ENCODE peak calls at places on chromosomes 1 and 21, in ten cellular contexts. N is upper lobe of right lung; Y is ascending aorta; X is MM.1S; D is Calu3; V is foreskin fibroblast; E is endothelial cell; O is RWPE1; I is mammary epithelial cell; H is CD8-positive, alpha-beta T cell. M is an unnamed sample.
A peak's percentile ranks its signal among the peaks of the same experiment; 100 is the strongest.

GRCh38 chr1:10065344-10065685 is 32.6 kb downstream of the UBE4B start:
- DNase-seq in N (peak; percentile 73), Y (no peak), X (no peak), D (no peak), V (no peak), E (peak; percentile 7), O (no peak), I (no peak), H (no peak), M (no peak)

GRCh38 chr1:229027622-229028182 is 243.2 kb upstream of the RAB4A start:
- DNase-seq in N (no peak), Y (no peak), X (peak; percentile 65), D (peak; percentile 44), V (peak; percentile 22), E (no peak), O (peak; percentile 45), I (no peak), H (no peak), M (no peak)

GRCh38 chr1:229756666-229757065 is 130.6 kb downstream of the URB2 start:
- DNase-seq in N (no peak), Y (no peak), X (peak; percentile 12), D (peak; percentile 38), V (peak; percentile 78), E (no peak), O (peak; percentile 72), I (peak; percentile 68), H (no peak), M (no peak)

GRCh38 chr1:175499595-175500367 is 243.6 kb downstream of the TNR start:
- DNase-seq in N (no peak), Y (no peak), X (no peak), D (no peak), V (no peak), E (no peak), O (peak; percentile 38), I (peak; percentile 48), H (no peak), M (no peak)

GRCh38 chr21:34812510-34813265 is 143.9 kb downstream of the CLIC6 start:
- DNase-seq in N (no peak), Y (no peak), X (no peak), D (no peak), V (peak; percentile 94), E (no peak), O (no peak), I (peak; percentile 81), H (no peak), M (no peak)

GRCh38 chr1:1236176-1236763 is 4.2 kb downstream of the B3GALT6 start:
- DNase-seq in N (no peak), Y (no peak), X (no peak), D (no peak), V (no peak), E (no peak), O (no peak), I (no peak), H (no peak), M (no peak)

GRCh38 chr1:97999320-97999719 is 78.5 kb upstream of the DPYD start:
- DNase-seq in N (no peak), Y (no peak), X (no peak), D (no peak), V (peak; percentile 84), E (no peak), O (no peak), I (peak; percentile 41), H (no peak), M (no peak)

GRCh38 chr1:183911285-183911684 is 106.4 kb downstream of the RGL1 start:
- DNase-seq in N (no peak), Y (no peak), X (peak; percentile 97), D (no peak), V (no peak), E (no peak), O (no peak), I (no peak), H (no peak), M (no peak)

GRCh38 chr1:2046225-2046917 is 3.8 kb upstream of the PRKCZ start:
- DNase-seq in N (peak; percentile 93), Y (no peak), X (peak; percentile 41), D (peak; percentile 90), V (peak; percentile 19), E (peak; percentile 83), O (peak; percentile 43), I (peak; percentile 48), H (no peak), M (peak; percentile 77)

GRCh38 chr1:98304888-98305287 is 356.6 kb upstream of the SNX7 start:
- DNase-seq in N (no peak), Y (no peak), X (no peak), D (no peak), V (peak; percentile 47), E (no peak), O (no peak), I (no peak), H (no peak), M (no peak)

GRCh38 chr1:226870323-226871046 is at the start of gene PSEN2:
- DNase-seq in N (peak; percentile 93), Y (peak; percentile 24), X (peak; percentile 86), D (peak; percentile 85), V (peak; percentile 84), E (peak; percentile 58), O (peak; percentile 72), I (peak; percentile 49), H (no peak), M (peak; percentile 59)

GRCh38 chr1:212242288-212242984 is 42.8 kb upstream of the PPP2R5A start:
- DNase-seq in N (no peak), Y (no peak), X (no peak), D (no peak), V (no peak), E (no peak), O (no peak), I (no peak), H (no peak), M (no peak)

GRCh38 chr1:245546875-245547274 is 392.1 kb downstream of the KIF26B start:
- DNase-seq in N (no peak), Y (no peak), X (peak; percentile 69), D (no peak), V (no peak), E (no peak), O (no peak), I (no peak), H (no peak), M (no peak)

GRCh38 chr1:98660941-98661543 is 479 bp upstream of the SNX7 start:
- DNase-seq in N (no peak), Y (no peak), X (no peak), D (no peak), V (peak; percentile 35), E (no peak), O (no peak), I (no peak), H (no peak), M (no peak)

GRCh38 chr1:152035406-152036315 is 1.1 kb downstream of the S100A11 start:
- DNase-seq in N (no peak), Y (no peak), X (peak; percentile 48), D (peak; percentile 41), V (peak; percentile 53), E (peak; percentile 18), O (peak; percentile 44), I (no peak), H (no peak), M (no peak)

GRCh38 chr1:42177551-42177981 is 13.0 kb upstream of the GUCA2A start:
- DNase-seq in N (peak; percentile 78), Y (no peak), X (no peak), D (peak; percentile 28), V (peak; percentile 88), E (no peak), O (no peak), I (peak; percentile 65), H (no peak), M (no peak)

GRCh38 chr1:46333300-46334029 is 7.1 kb upstream of the NSUN4 start:
- DNase-seq in N (peak; percentile 19), Y (no peak), X (peak; percentile 69), D (peak; percentile 51), V (peak; percentile 62), E (peak; percentile 16), O (peak; percentile 34), I (peak; percentile 27), H (no peak), M (no peak)

GRCh38 chr1:202210370-202210769 is 16.8 kb downstream of the LGR6 start:
- DNase-seq in N (no peak), Y (no peak), X (no peak), D (peak; percentile 54), V (peak; percentile 56), E (no peak), O (no peak), I (peak; percentile 58), H (no peak), M (no peak)
- TF ChIP-seq CTCF in N (no peak), Y (no peak), X (peak; percentile 10), D (no peak), V (peak; percentile 23), E (no peak), O (peak; percentile 44), I (peak; percentile 82), H (no peak), M (no peak)

GRCh38 chr1:54945393-54945936 is 35.0 kb upstream of the TMEM61 start:
- DNase-seq in N (peak; percentile 70), Y (no peak), X (no peak), D (peak; percentile 48), V (no peak), E (no peak), O (peak; percentile 63), I (peak; percentile 76), H (no peak), M (no peak)
- TF ChIP-seq CTCF in N (no peak), Y (no peak), X (no peak), D (no peak), V (no peak), E (no peak), O (peak; percentile 19), I (no peak), H (no peak), M (no peak)

GRCh38 chr1:65717815-65718454 is 74.8 kb upstream of the PDE4B start:
- DNase-seq in N (no peak), Y (no peak), X (no peak), D (peak; percentile 21), V (peak; percentile 56), E (no peak), O (no peak), I (no peak), H (no peak), M (no peak)
- TF ChIP-seq CTCF in N (no peak), Y (no peak), X (no peak), D (no peak), V (peak; percentile 10), E (no peak), O (no peak), I (peak; percentile 8), H (no peak), M (no peak)

GRCh38 chr1:172185206-172185605 is 235.3 kb upstream of the C1orf105 start:
- DNase-seq in N (no peak), Y (no peak), X (peak; percentile 83), D (no peak), V (peak; percentile 35), E (no peak), O (no peak), I (no peak), H (no peak), M (no peak)

GRCh38 chr1:172178846-172179245 is 241.6 kb upstream of the C1orf105 start:
- DNase-seq in N (no peak), Y (no peak), X (peak; percentile 67), D (no peak), V (no peak), E (no peak), O (no peak), I (no peak), H (no peak), M (no peak)

GRCh38 chr1:172177849-172178248 is 242.6 kb upstream of the C1orf105 start:
- DNase-seq in N (no peak), Y (no peak), X (no peak), D (peak; percentile 22), V (no peak), E (no peak), O (no peak), I (no peak), H (no peak), M (no peak)

GRCh38 chr1:172176206-172176605 is 244.3 kb upstream of the C1orf105 start:
- DNase-seq in N (no peak), Y (no peak), X (no peak), D (no peak), V (no peak), E (no peak), O (no peak), I (no peak), H (no peak), M (no peak)

GRCh38 chr1:172180886-172181285 is 239.6 kb upstream of the C1orf105 start:
- DNase-seq in N (peak; percentile 59), Y (no peak), X (peak; percentile 85), D (no peak), V (peak; percentile 73), E (no peak), O (no peak), I (peak; percentile 3), H (no peak), M (no peak)
- TF ChIP-seq CTCF in N (no peak), Y (no peak), X (no peak), D (no peak), V (no peak), E (no peak), O (no peak), I (no peak), H (no peak), M (no peak)

M was measured in progenitor cell of endocrine pancreas.